ENCODE peak calls at places on chromosome 17, in six cellular contexts. J is activated gamma-delta T cell treated with Interleukin-2 at 50 U/mL for 16 hours, L is HAP-1, M is GM19239, C is HTR-8/SVneo, O is T-cell. I is an unnamed sample.

GRCh38 chr17:77233635-77234334 is 93.0 kb downstream of the SEC14L1 start:
- DNase-seq in O (no peak), C (peak), M (peak), J (no peak), L (no peak), I (no peak)

GRCh38 chr17:9401434-9401833 is 174.2 kb downstream of the STX8 start:
- DNase-seq in O (no peak), C (peak), L (peak), M (no peak), J (no peak), I (no peak)

GRCh38 chr17:11610999-11611566 is 12.8 kb downstream of the DNAH9 start:
- DNase-seq in M (no peak), J (no peak), L (no peak), O (no peak), C (no peak), I (no peak)

GRCh38 chr17:71765437-71765836 is 355.4 kb upstream of the SOX9 start:
- DNase-seq in M (no peak), O (no peak), L (no peak), C (peak), J (no peak), I (no peak)

GRCh38 chr17:75370288-75370687 is 35.2 kb downstream of the GRB2 start:
- DNase-seq in C (no peak), M (no peak), L (no peak), J (no peak), O (no peak), I (no peak)

GRCh38 chr17:6583411-6583810 is 27.1 kb upstream of the PITPNM3 start:
- DNase-seq in C (no peak), M (no peak), L (no peak), J (no peak), O (no peak), I (no peak)

GRCh38 chr17:31789707-31790505 is 69.1 kb downstream of the COPRS start:
- DNase-seq in O (no peak), C (no peak), J (no peak), L (no peak), M (peak), I (no peak)

GRCh38 chr17:2283302-2283701 is 20.3 kb downstream of the SMG6 start:
- DNase-seq in O (no peak), L (no peak), J (no peak), M (no peak), C (no peak), I (no peak)

GRCh38 chr17:16940116-16940881 is 31.6 kb downstream of the TNFRSF13B start:
- DNase-seq in C (no peak), M (no peak), L (no peak), O (no peak), J (peak), I (no peak)

GRCh38 chr17:61129876-61130275 is 269.8 kb upstream of the TBX2 start:
- DNase-seq in J (no peak), C (no peak), L (no peak), M (no peak), O (no peak), I (no peak)

GRCh38 chr17:40484285-40484972 is 17.0 kb downstream of the TNS4 start:
- DNase-seq in M (no peak), C (no peak), J (no peak), L (no peak), O (no peak), I (no peak)

GRCh38 chr17:35519442-35519841 is 18.0 kb downstream of the SLFN12L start:
- DNase-seq in C (no peak), M (no peak), J (no peak), O (no peak), L (no peak), I (no peak)

GRCh38 chr17:76998839-76999238 is 130.6 kb downstream of the MGAT5B start:
- DNase-seq in M (no peak), C (no peak), O (no peak), L (no peak), J (no peak), I (no peak)

GRCh38 chr17:63440127-63440769 is 5.9 kb downstream of the CYB561 start:
- DNase-seq in J (peak), M (no peak), L (no peak), O (no peak), C (no peak), I (no peak)

GRCh38 chr17:10171057-10171456 is 27.3 kb downstream of the GAS7 start:
- DNase-seq in C (no peak), L (no peak), M (no peak), O (no peak), J (no peak), I (no peak)

GRCh38 chr17:81010935-81011334 is 19.3 kb downstream of the CHMP6 start:
- DNase-seq in C (no peak), M (no peak), J (no peak), O (no peak), L (no peak), I (no peak)

GRCh38 chr17:60248618-60249516 is 99.1 kb downstream of the CA4 start:
- DNase-seq in J (no peak), M (no peak), C (no peak), L (no peak), O (no peak), I (no peak)

GRCh38 chr17:32485261-32485955 is 1.4 kb upstream of the CDK5R1 start:
- DNase-seq in J (no peak), L (no peak), O (no peak), M (no peak), C (no peak), I (no peak)

GRCh38 chr17:64103751-64104364 is 26.1 kb downstream of the ERN1 start:
- DNase-seq in L (no peak), M (no peak), C (peak), J (no peak), O (no peak), I (no peak)

GRCh38 chr17:38852771-38853291 is 690 bp downstream of the RPL23 start:
- DNase-seq in J (no peak), L (no peak), M (no peak), O (no peak), C (no peak), I (no peak)

GRCh38 chr17:65022751-65023421 is 33.7 kb downstream of the GNA13 start:
- DNase-seq in O (no peak), M (peak), C (no peak), L (no peak), J (no peak), I (no peak)

GRCh38 chr17:51046527-51047384 is 73.9 kb downstream of the SPAG9 start:
- DNase-seq in J (no peak), C (peak), L (peak), M (no peak), O (no peak), I (no peak)

GRCh38 chr17:48715496-48716399 is 6.6 kb downstream of the PRAC1 start:
- DNase-seq in J (no peak), M (no peak), O (no peak), C (no peak), L (peak), I (no peak)

GRCh38 chr17:28407130-28407973 is 1.3 kb upstream of the SLC46A1 start:
- DNase-seq in J (no peak), C (peak), O (no peak), L (no peak), M (no peak), I (no peak)

GRCh38 chr17:76086384-76086783 is 7.4 kb downstream of the ZACN start:
- DNase-seq in J (no peak), C (no peak), M (no peak), L (no peak), O (no peak), I (no peak)

GRCh38 chr17:36773039-36773438 is 164.2 kb upstream of the LHX1 start:
- DNase-seq in L (peak), C (no peak), J (no peak), M (no peak), O (no peak), I (no peak)

GRCh38 chr17:76276461-76277299 is 11.5 kb downstream of the UBALD2 start:
- DNase-seq in C (no peak), O (no peak), J (no peak), L (no peak), M (no peak), I (no peak)